ENCODE peak calls at places on chromosomes 2 and 18, in six cellular contexts. One of them, this sample, is unnamed.

GRCh38 chr2:17249249-17249648 is 269.0 kb downstream of the RAD51AP2 start:
- DNase-seq in H1: no peak
- DNase-seq in HepG2: no peak
- DNase-seq in GM12891: no peak
- DNase-seq in K562: no peak
- DNase-seq in GM12878: no peak
- DNase-seq in this sample: no peak

GRCh38 chr18:22265838-22266237 is 96.4 kb downstream of the GATA6 start:
- DNase-seq in H1: no peak
- DNase-seq in HepG2: no peak
- DNase-seq in GM12891: no peak
- DNase-seq in K562: no peak
- DNase-seq in GM12878: no peak
- DNase-seq in this sample: no peak

GRCh38 chr2:71466301-71467179 is 13.2 kb downstream of the DYSF start:
- DNase-seq in H1: peak
- DNase-seq in HepG2: no peak
- DNase-seq in GM12891: peak
- DNase-seq in K562: no peak
- DNase-seq in GM12878: no peak
- DNase-seq in this sample: no peak

GRCh38 chr2:141517180-141517851 is 613.5 kb downstream of the LRP1B start:
- DNase-seq in H1: no peak
- DNase-seq in HepG2: no peak
- DNase-seq in GM12891: no peak
- DNase-seq in K562: no peak
- DNase-seq in GM12878: no peak
- DNase-seq in this sample: no peak

GRCh38 chr2:146455325-146455724 is 1389.5 kb upstream of the ACVR2A start:
- DNase-seq in H1: no peak
- DNase-seq in HepG2: no peak
- DNase-seq in GM12891: no peak
- DNase-seq in K562: no peak
- DNase-seq in GM12878: no peak
- DNase-seq in this sample: no peak

GRCh38 chr2:158269143-158269542 is 167.5 kb downstream of the UPP2 start:
- DNase-seq in H1: no peak
- DNase-seq in HepG2: no peak
- DNase-seq in GM12891: no peak
- DNase-seq in K562: no peak
- DNase-seq in GM12878: no peak
- DNase-seq in this sample: no peak

GRCh38 chr2:190186238-190186637 is 123.7 kb upstream of the MSTN start:
- DNase-seq in H1: no peak
- DNase-seq in HepG2: no peak
- DNase-seq in GM12891: no peak
- DNase-seq in K562: no peak
- DNase-seq in GM12878: no peak
- DNase-seq in this sample: no peak

GRCh38 chr2:237669628-237670351 is 42.4 kb downstream of the LRRFIP1 start:
- DNase-seq in H1: no peak
- DNase-seq in HepG2: peak
- DNase-seq in GM12891: peak
- DNase-seq in K562: no peak
- DNase-seq in GM12878: peak
- DNase-seq in this sample: no peak

GRCh38 chr2:96878171-96878570 is 8.3 kb upstream of the SEMA4C start:
- DNase-seq in H1: no peak
- DNase-seq in HepG2: no peak
- DNase-seq in GM12891: no peak
- DNase-seq in K562: no peak
- DNase-seq in GM12878: no peak
- DNase-seq in this sample: no peak

GRCh38 chr2:148122788-148123187 is 101.9 kb downstream of the MBD5 start:
- DNase-seq in H1: no peak
- DNase-seq in HepG2: no peak
- DNase-seq in GM12891: no peak
- DNase-seq in K562: no peak
- DNase-seq in GM12878: no peak
- DNase-seq in this sample: no peak

GRCh38 chr2:172467382-172467781 is 40.0 kb downstream of the ITGA6 start:
- DNase-seq in H1: no peak
- DNase-seq in HepG2: no peak
- DNase-seq in GM12891: no peak
- DNase-seq in K562: peak
- DNase-seq in GM12878: no peak
- DNase-seq in this sample: no peak

GRCh38 chr2:156466739-156467405 is 30.7 kb downstream of the GPD2 start:
- DNase-seq in H1: no peak
- DNase-seq in HepG2: no peak
- DNase-seq in GM12891: no peak
- DNase-seq in K562: no peak
- DNase-seq in GM12878: no peak
- DNase-seq in this sample: no peak

GRCh38 chr2:159713691-159714585 is 1.6 kb downstream of the MARCHF7 start:
- DNase-seq in H1: no peak
- DNase-seq in HepG2: peak
- DNase-seq in GM12891: no peak
- DNase-seq in K562: peak
- DNase-seq in GM12878: no peak
- DNase-seq in this sample: no peak

GRCh38 chr18:53991805-53992204 is 232.7 kb downstream of the MBD2 start:
- DNase-seq in H1: no peak
- DNase-seq in HepG2: no peak
- DNase-seq in GM12891: no peak
- DNase-seq in K562: no peak
- DNase-seq in GM12878: no peak
- DNase-seq in this sample: no peak

GRCh38 chr2:3959372-3959771 is 256.0 kb downstream of the DCDC2C start:
- DNase-seq in H1: no peak
- DNase-seq in HepG2: peak
- DNase-seq in GM12891: peak
- DNase-seq in K562: peak
- DNase-seq in GM12878: no peak
- DNase-seq in this sample: no peak

GRCh38 chr2:198660491-198660890 is 797.2 kb downstream of the SATB2 start:
- DNase-seq in H1: no peak
- DNase-seq in HepG2: no peak
- DNase-seq in GM12891: no peak
- DNase-seq in K562: no peak
- DNase-seq in GM12878: no peak
- DNase-seq in this sample: no peak

GRCh38 chr18:3012306-3012919 is 531 bp downstream of the LPIN2 start:
- DNase-seq in H1: peak
- DNase-seq in HepG2: no peak
- DNase-seq in GM12891: peak
- DNase-seq in K562: peak
- DNase-seq in GM12878: no peak
- DNase-seq in this sample: peak

GRCh38 chr2:70127920-70128444 is 40.7 kb downstream of the PCBP1 start:
- DNase-seq in H1: no peak
- DNase-seq in HepG2: no peak
- DNase-seq in GM12891: no peak
- DNase-seq in K562: no peak
- DNase-seq in GM12878: no peak
- DNase-seq in this sample: no peak

GRCh38 chr2:70133521-70134348 is 46.5 kb downstream of the PCBP1 start:
- DNase-seq in H1: no peak
- DNase-seq in HepG2: no peak
- DNase-seq in GM12891: no peak
- DNase-seq in K562: no peak
- DNase-seq in GM12878: no peak
- DNase-seq in this sample: no peak

GRCh38 chr2:70133127-70133452 is 45.8 kb downstream of the PCBP1 start:
- DNase-seq in H1: no peak
- DNase-seq in HepG2: no peak
- DNase-seq in GM12891: no peak
- DNase-seq in K562: no peak
- DNase-seq in GM12878: no peak
- DNase-seq in this sample: no peak

DNA sequence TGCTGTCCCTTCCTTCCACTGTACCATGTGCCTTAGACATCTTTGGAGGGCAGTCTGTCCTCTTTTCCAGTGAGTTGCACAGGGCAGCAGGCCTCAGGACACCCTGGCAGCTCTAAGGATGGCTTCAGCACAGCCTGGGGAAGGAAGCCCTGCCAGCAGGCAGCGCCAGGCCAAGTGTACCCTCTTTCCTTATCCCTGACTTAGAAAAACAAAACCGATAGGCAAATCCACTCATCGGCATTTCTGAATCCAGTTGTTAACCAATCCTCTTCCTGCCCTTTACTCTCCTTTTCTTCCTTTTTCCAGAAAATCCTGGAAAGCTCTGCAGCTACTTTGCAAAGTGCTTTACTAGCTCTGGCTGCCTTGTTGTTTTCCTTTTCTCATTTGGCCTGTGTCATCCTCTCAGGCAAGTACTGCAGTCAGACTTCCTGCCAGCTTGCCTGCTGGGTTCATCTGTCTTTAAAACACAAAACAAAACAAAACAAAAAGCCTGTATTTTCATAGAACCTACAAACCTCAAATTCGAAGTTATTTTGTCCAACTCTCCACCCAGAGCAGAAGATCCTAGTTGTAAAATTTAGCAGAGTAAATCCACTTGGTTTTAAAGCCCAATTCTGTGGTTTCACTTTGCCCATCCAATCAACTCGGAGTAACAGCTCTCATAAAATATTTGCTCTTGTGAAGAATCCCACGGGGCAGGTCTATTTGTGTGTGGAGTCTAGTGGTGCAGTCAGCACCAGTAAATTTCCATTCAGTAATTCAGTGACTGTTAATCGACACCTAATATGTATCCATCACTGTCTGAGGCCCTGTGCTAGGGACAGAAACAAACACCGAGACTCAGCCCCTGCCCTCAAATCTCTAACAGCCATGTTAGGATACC is 45.2 kb downstream of the PCBP1 start:
- DNase-seq in H1: no peak
- DNase-seq in HepG2: peak
- DNase-seq in GM12891: no peak
- DNase-seq in K562: no peak
- DNase-seq in GM12878: no peak
- DNase-seq in this sample: no peak
- TF ChIP-seq POLR2A in H1: no peak
- TF ChIP-seq POLR2A in HepG2: peak
- TF ChIP-seq POLR2A in GM12891: peak
- TF ChIP-seq POLR2A in K562: peak
- TF ChIP-seq POLR2A in GM12878: peak
- TF ChIP-seq POLR2A in this sample: no peak

DNA sequence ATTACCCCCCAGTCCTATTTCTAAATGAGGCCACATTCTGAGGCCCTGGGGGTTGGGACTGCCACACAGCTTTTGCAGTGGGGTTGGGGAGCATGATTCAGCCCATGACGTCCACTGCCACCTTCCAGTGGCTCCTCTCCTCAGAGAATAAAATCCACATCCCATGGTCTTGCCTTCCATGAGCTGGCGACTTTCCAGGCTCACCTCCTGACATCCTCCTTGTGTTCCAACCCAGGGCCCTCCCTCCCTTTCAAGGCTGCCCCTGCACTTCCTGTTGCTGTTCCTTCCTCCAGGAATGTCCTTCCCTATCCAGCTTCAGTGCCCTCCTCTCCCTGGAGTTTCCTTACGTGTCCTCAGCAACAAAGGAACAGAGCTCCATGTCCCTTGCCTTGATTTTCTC is 187.3 kb upstream of the ID2 start:
- DNase-seq in H1: no peak
- DNase-seq in HepG2: no peak
- DNase-seq in GM12891: no peak
- DNase-seq in K562: no peak
- DNase-seq in GM12878: no peak
- DNase-seq in this sample: no peak
- TF ChIP-seq TAF1 in H1: no peak
- TF ChIP-seq TAF1 in HepG2: no peak
- TF ChIP-seq TAF1 in GM12891: no peak
- TF ChIP-seq TAF1 in K562: no peak
- TF ChIP-seq TAF1 in GM12878: no peak
- TF ChIP-seq TAF1 in this sample: no peak

DNA sequence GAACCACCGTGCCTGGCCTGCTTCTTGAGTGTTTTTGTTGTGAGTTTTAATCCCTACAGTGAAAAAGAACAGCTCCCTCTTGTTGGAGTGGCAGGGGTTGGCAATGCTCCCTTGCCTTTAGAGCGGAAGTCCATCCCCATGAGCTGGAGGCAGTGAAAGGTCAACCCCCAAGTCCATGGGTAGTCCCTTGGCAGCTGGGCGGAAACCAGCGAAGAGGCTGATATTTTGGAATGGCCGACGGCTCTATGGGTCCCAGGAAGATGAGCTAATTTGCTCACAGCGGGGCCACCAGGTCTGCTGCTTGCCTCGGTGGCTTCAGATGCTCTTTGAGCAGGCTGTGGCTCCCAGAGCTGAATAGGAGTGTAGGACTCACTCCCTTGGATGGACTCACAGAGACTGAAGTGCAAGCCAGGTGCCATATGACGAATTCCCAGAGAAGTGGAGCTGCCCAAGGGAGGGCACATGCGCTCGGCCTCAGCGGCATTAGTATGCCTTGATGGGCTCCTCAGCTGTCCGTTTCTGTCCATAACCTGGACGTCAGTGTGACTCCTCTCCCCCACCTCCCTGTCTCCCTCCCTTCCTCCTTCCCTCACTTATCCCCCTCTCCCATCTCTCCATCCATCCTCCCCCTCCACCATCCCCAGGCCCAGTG is 25.4 kb upstream of the RHOB start:
- DNase-seq in H1: no peak
- DNase-seq in HepG2: no peak
- DNase-seq in GM12891: no peak
- DNase-seq in K562: no peak
- DNase-seq in GM12878: no peak
- DNase-seq in this sample: no peak
- TF ChIP-seq POLR2A in H1: no peak
- TF ChIP-seq POLR2A in HepG2: no peak
- TF ChIP-seq POLR2A in GM12891: no peak
- TF ChIP-seq POLR2A in K562: no peak
- TF ChIP-seq POLR2A in GM12878: no peak
- TF ChIP-seq POLR2A in this sample: no peak

DNA sequence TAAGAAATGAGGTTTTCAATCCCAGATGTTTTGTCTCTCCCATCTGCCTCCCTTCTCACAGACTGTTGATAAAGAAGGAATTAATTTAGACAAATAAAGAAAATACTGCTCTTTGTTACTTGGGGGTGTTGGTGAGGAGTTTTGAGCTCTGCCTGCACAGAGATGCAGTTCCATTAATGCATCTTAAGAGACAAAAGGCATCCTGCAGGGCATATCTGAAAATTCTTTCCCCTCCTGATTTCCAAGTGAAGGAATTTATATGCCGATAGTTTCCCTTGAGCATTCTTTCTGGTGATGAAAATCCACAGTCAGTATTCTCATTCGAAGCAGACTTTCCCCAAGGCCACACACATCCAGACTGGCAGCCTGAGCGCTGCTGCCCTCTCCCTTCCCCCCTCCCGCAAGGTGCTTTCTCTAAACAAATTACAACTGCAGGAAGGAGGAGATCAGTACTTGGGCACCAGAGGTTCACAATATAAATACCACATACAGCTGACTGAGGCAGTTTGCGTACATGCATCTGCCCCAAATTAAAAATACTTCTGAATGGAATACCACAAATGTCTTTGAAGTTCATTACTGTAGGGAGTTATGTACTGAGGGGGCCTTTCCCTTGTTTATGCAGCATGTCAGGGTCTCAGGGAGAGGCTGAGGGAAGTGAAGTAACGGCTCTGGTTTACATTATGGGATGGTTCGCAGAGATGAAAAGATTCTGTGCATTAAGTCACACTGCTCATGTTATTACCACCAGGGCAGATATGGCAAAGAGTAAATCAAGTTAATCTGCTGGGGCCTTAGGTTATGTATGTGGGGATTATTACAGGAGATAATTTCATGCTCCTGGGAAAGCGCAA is 385.7 kb upstream of the RND3 start:
- DNase-seq in H1: no peak
- DNase-seq in HepG2: no peak
- DNase-seq in GM12891: no peak
- DNase-seq in K562: no peak
- DNase-seq in GM12878: no peak
- DNase-seq in this sample: no peak
- TF ChIP-seq TAF1 in H1: no peak
- TF ChIP-seq TAF1 in HepG2: no peak
- TF ChIP-seq TAF1 in GM12891: no peak
- TF ChIP-seq TAF1 in K562: no peak
- TF ChIP-seq TAF1 in GM12878: no peak
- TF ChIP-seq TAF1 in this sample: no peak

This sample was measured in GM12892.